ENCODE peak calls at places on chromosomes 13 and 19, in nine cellular contexts. One of them, this sample, is unnamed.

GRCh38 chr19:11558881-11559828 is at the start of gene ELOF1:
- DNase-seq in stimulated activated CD4-positive, alpha-beta T cell treated with anti-CD3 and anti-CD28 coated beads, Interleukin-12 subunit alpha, Interleukin-12 subunit beta, amount 100 ng/mL, for 24 hours: peak
- DNase-seq in H9: peak
- DNase-seq in fibroblast of gingiva: peak
- DNase-seq in activated CD4-positive, CD25-positive, alpha-beta regulatory T cell: peak
- DNase-seq in naive thymus-derived CD8-positive, alpha-beta T cell: peak
- DNase-seq in epithelial cell of esophagus: peak
- DNase-seq in choroid plexus epithelial cell: peak
- DNase-seq in heart left ventricle: peak
- DNase-seq in this sample: peak

GRCh38 chr13:106555631-106556328 is 12.2 kb downstream of the ARGLU1 start:
- DNase-seq in heart left ventricle: no peak
- DNase-seq in H9: no peak
- DNase-seq in epithelial cell of esophagus: no peak
- DNase-seq in fibroblast of gingiva: no peak
- DNase-seq in activated CD4-positive, CD25-positive, alpha-beta regulatory T cell: no peak
- DNase-seq in naive thymus-derived CD8-positive, alpha-beta T cell: no peak
- DNase-seq in choroid plexus epithelial cell: peak
- DNase-seq in stimulated activated CD4-positive, alpha-beta T cell treated with anti-CD3 and anti-CD28 coated beads, Interleukin-12 subunit alpha, Interleukin-12 subunit beta, amount 100 ng/mL, for 24 hours: no peak
- DNase-seq in this sample: no peak

GRCh38 chr13:52159159-52159982 is at the start of gene NEK3:
- DNase-seq in H9: peak
- DNase-seq in stimulated activated CD4-positive, alpha-beta T cell treated with anti-CD3 and anti-CD28 coated beads, Interleukin-12 subunit alpha, Interleukin-12 subunit beta, amount 100 ng/mL, for 24 hours: peak
- DNase-seq in naive thymus-derived CD8-positive, alpha-beta T cell: peak
- DNase-seq in epithelial cell of esophagus: peak
- DNase-seq in heart left ventricle: peak
- DNase-seq in fibroblast of gingiva: peak
- DNase-seq in choroid plexus epithelial cell: peak
- DNase-seq in activated CD4-positive, CD25-positive, alpha-beta regulatory T cell: peak
- DNase-seq in this sample: peak

GRCh38 chr13:113845723-113846638 is 17.9 kb downstream of the GAS6 start:
- DNase-seq in stimulated activated CD4-positive, alpha-beta T cell treated with anti-CD3 and anti-CD28 coated beads, Interleukin-12 subunit alpha, Interleukin-12 subunit beta, amount 100 ng/mL, for 24 hours: no peak
- DNase-seq in heart left ventricle: no peak
- DNase-seq in fibroblast of gingiva: no peak
- DNase-seq in activated CD4-positive, CD25-positive, alpha-beta regulatory T cell: no peak
- DNase-seq in naive thymus-derived CD8-positive, alpha-beta T cell: no peak
- DNase-seq in choroid plexus epithelial cell: no peak
- DNase-seq in epithelial cell of esophagus: no peak
- DNase-seq in H9: no peak
- DNase-seq in this sample: no peak

GRCh38 chr13:98496239-98496668 is 80.7 kb downstream of the STK24 start:
- DNase-seq in H9: no peak
- DNase-seq in stimulated activated CD4-positive, alpha-beta T cell treated with anti-CD3 and anti-CD28 coated beads, Interleukin-12 subunit alpha, Interleukin-12 subunit beta, amount 100 ng/mL, for 24 hours: no peak
- DNase-seq in naive thymus-derived CD8-positive, alpha-beta T cell: no peak
- DNase-seq in choroid plexus epithelial cell: no peak
- DNase-seq in heart left ventricle: no peak
- DNase-seq in epithelial cell of esophagus: no peak
- DNase-seq in activated CD4-positive, CD25-positive, alpha-beta regulatory T cell: no peak
- DNase-seq in fibroblast of gingiva: peak
- DNase-seq in this sample: no peak

GRCh38 chr19:2631213-2631821 is 71.2 kb downstream of the GNG7 start:
- DNase-seq in naive thymus-derived CD8-positive, alpha-beta T cell: no peak
- DNase-seq in activated CD4-positive, CD25-positive, alpha-beta regulatory T cell: no peak
- DNase-seq in epithelial cell of esophagus: no peak
- DNase-seq in choroid plexus epithelial cell: peak
- DNase-seq in heart left ventricle: no peak
- DNase-seq in fibroblast of gingiva: no peak
- DNase-seq in stimulated activated CD4-positive, alpha-beta T cell treated with anti-CD3 and anti-CD28 coated beads, Interleukin-12 subunit alpha, Interleukin-12 subunit beta, amount 100 ng/mL, for 24 hours: no peak
- DNase-seq in H9: no peak
- DNase-seq in this sample: no peak

GRCh38 chr19:56098731-56099577 is 22.1 kb downstream of the ZNF787 start:
- DNase-seq in H9: no peak
- DNase-seq in stimulated activated CD4-positive, alpha-beta T cell treated with anti-CD3 and anti-CD28 coated beads, Interleukin-12 subunit alpha, Interleukin-12 subunit beta, amount 100 ng/mL, for 24 hours: no peak
- DNase-seq in naive thymus-derived CD8-positive, alpha-beta T cell: no peak
- DNase-seq in heart left ventricle: no peak
- DNase-seq in fibroblast of gingiva: no peak
- DNase-seq in epithelial cell of esophagus: no peak
- DNase-seq in activated CD4-positive, CD25-positive, alpha-beta regulatory T cell: no peak
- DNase-seq in choroid plexus epithelial cell: no peak
- DNase-seq in this sample: no peak

GRCh38 chr13:83048419-83048818 is 833.9 kb downstream of the SLITRK1 start:
- DNase-seq in choroid plexus epithelial cell: peak
- DNase-seq in stimulated activated CD4-positive, alpha-beta T cell treated with anti-CD3 and anti-CD28 coated beads, Interleukin-12 subunit alpha, Interleukin-12 subunit beta, amount 100 ng/mL, for 24 hours: no peak
- DNase-seq in H9: no peak
- DNase-seq in activated CD4-positive, CD25-positive, alpha-beta regulatory T cell: no peak
- DNase-seq in heart left ventricle: no peak
- DNase-seq in fibroblast of gingiva: peak
- DNase-seq in naive thymus-derived CD8-positive, alpha-beta T cell: no peak
- DNase-seq in epithelial cell of esophagus: peak
- DNase-seq in this sample: no peak

GRCh38 chr13:105538346-105538745 is 997.1 kb downstream of the EFNB2 start:
- DNase-seq in activated CD4-positive, CD25-positive, alpha-beta regulatory T cell: no peak
- DNase-seq in heart left ventricle: no peak
- DNase-seq in epithelial cell of esophagus: no peak
- DNase-seq in stimulated activated CD4-positive, alpha-beta T cell treated with anti-CD3 and anti-CD28 coated beads, Interleukin-12 subunit alpha, Interleukin-12 subunit beta, amount 100 ng/mL, for 24 hours: no peak
- DNase-seq in H9: no peak
- DNase-seq in naive thymus-derived CD8-positive, alpha-beta T cell: no peak
- DNase-seq in fibroblast of gingiva: no peak
- DNase-seq in choroid plexus epithelial cell: no peak
- DNase-seq in this sample: no peak

GRCh38 chr13:21976159-21976558 is 305.3 kb downstream of the FGF9 start:
- DNase-seq in stimulated activated CD4-positive, alpha-beta T cell treated with anti-CD3 and anti-CD28 coated beads, Interleukin-12 subunit alpha, Interleukin-12 subunit beta, amount 100 ng/mL, for 24 hours: no peak
- DNase-seq in H9: no peak
- DNase-seq in epithelial cell of esophagus: no peak
- DNase-seq in naive thymus-derived CD8-positive, alpha-beta T cell: no peak
- DNase-seq in heart left ventricle: no peak
- DNase-seq in activated CD4-positive, CD25-positive, alpha-beta regulatory T cell: no peak
- DNase-seq in fibroblast of gingiva: no peak
- DNase-seq in choroid plexus epithelial cell: no peak
- DNase-seq in this sample: no peak

GRCh38 chr13:45678282-45678681 is 23.8 kb upstream of the CBY2 start:
- DNase-seq in heart left ventricle: no peak
- DNase-seq in choroid plexus epithelial cell: no peak
- DNase-seq in epithelial cell of esophagus: no peak
- DNase-seq in stimulated activated CD4-positive, alpha-beta T cell treated with anti-CD3 and anti-CD28 coated beads, Interleukin-12 subunit alpha, Interleukin-12 subunit beta, amount 100 ng/mL, for 24 hours: no peak
- DNase-seq in naive thymus-derived CD8-positive, alpha-beta T cell: no peak
- DNase-seq in H9: no peak
- DNase-seq in fibroblast of gingiva: no peak
- DNase-seq in activated CD4-positive, CD25-positive, alpha-beta regulatory T cell: no peak
- DNase-seq in this sample: no peak

GRCh38 chr13:109256866-109257760 is 529.3 kb downstream of the IRS2 start:
- DNase-seq in fibroblast of gingiva: peak
- DNase-seq in heart left ventricle: no peak
- DNase-seq in activated CD4-positive, CD25-positive, alpha-beta regulatory T cell: no peak
- DNase-seq in stimulated activated CD4-positive, alpha-beta T cell treated with anti-CD3 and anti-CD28 coated beads, Interleukin-12 subunit alpha, Interleukin-12 subunit beta, amount 100 ng/mL, for 24 hours: no peak
- DNase-seq in H9: no peak
- DNase-seq in epithelial cell of esophagus: peak
- DNase-seq in choroid plexus epithelial cell: peak
- DNase-seq in naive thymus-derived CD8-positive, alpha-beta T cell: no peak
- DNase-seq in this sample: no peak

GRCh38 chr13:40401911-40402776 is 264.3 kb downstream of the FOXO1 start:
- DNase-seq in heart left ventricle: peak
- DNase-seq in fibroblast of gingiva: peak
- DNase-seq in H9: no peak
- DNase-seq in stimulated activated CD4-positive, alpha-beta T cell treated with anti-CD3 and anti-CD28 coated beads, Interleukin-12 subunit alpha, Interleukin-12 subunit beta, amount 100 ng/mL, for 24 hours: no peak
- DNase-seq in naive thymus-derived CD8-positive, alpha-beta T cell: no peak
- DNase-seq in activated CD4-positive, CD25-positive, alpha-beta regulatory T cell: peak
- DNase-seq in epithelial cell of esophagus: peak
- DNase-seq in choroid plexus epithelial cell: peak
- DNase-seq in this sample: no peak

GRCh38 chr13:31598990-31599389 is 140.3 kb upstream of the RXFP2 start:
- DNase-seq in stimulated activated CD4-positive, alpha-beta T cell treated with anti-CD3 and anti-CD28 coated beads, Interleukin-12 subunit alpha, Interleukin-12 subunit beta, amount 100 ng/mL, for 24 hours: no peak
- DNase-seq in choroid plexus epithelial cell: no peak
- DNase-seq in H9: no peak
- DNase-seq in epithelial cell of esophagus: no peak
- DNase-seq in fibroblast of gingiva: no peak
- DNase-seq in heart left ventricle: no peak
- DNase-seq in naive thymus-derived CD8-positive, alpha-beta T cell: no peak
- DNase-seq in activated CD4-positive, CD25-positive, alpha-beta regulatory T cell: no peak
- DNase-seq in this sample: no peak

GRCh38 chr13:113598481-113598880 is 13.9 kb downstream of the TFDP1 start:
- DNase-seq in epithelial cell of esophagus: no peak
- DNase-seq in stimulated activated CD4-positive, alpha-beta T cell treated with anti-CD3 and anti-CD28 coated beads, Interleukin-12 subunit alpha, Interleukin-12 subunit beta, amount 100 ng/mL, for 24 hours: no peak
- DNase-seq in activated CD4-positive, CD25-positive, alpha-beta regulatory T cell: no peak
- DNase-seq in fibroblast of gingiva: no peak
- DNase-seq in heart left ventricle: no peak
- DNase-seq in choroid plexus epithelial cell: no peak
- DNase-seq in H9: peak
- DNase-seq in naive thymus-derived CD8-positive, alpha-beta T cell: no peak
- DNase-seq in this sample: no peak

GRCh38 chr19:41876847-41877489 is at the start of gene CD79A:
- DNase-seq in activated CD4-positive, CD25-positive, alpha-beta regulatory T cell: peak
- DNase-seq in fibroblast of gingiva: no peak
- DNase-seq in choroid plexus epithelial cell: no peak
- DNase-seq in naive thymus-derived CD8-positive, alpha-beta T cell: no peak
- DNase-seq in heart left ventricle: no peak
- DNase-seq in stimulated activated CD4-positive, alpha-beta T cell treated with anti-CD3 and anti-CD28 coated beads, Interleukin-12 subunit alpha, Interleukin-12 subunit beta, amount 100 ng/mL, for 24 hours: no peak
- DNase-seq in epithelial cell of esophagus: no peak
- DNase-seq in H9: no peak
- DNase-seq in this sample: no peak

GRCh38 chr13:30561506-30561905 is 56.2 kb upstream of the USPL1 start:
- DNase-seq in epithelial cell of esophagus: no peak
- DNase-seq in naive thymus-derived CD8-positive, alpha-beta T cell: no peak
- DNase-seq in heart left ventricle: no peak
- DNase-seq in H9: no peak
- DNase-seq in stimulated activated CD4-positive, alpha-beta T cell treated with anti-CD3 and anti-CD28 coated beads, Interleukin-12 subunit alpha, Interleukin-12 subunit beta, amount 100 ng/mL, for 24 hours: no peak
- DNase-seq in fibroblast of gingiva: no peak
- DNase-seq in choroid plexus epithelial cell: peak
- DNase-seq in activated CD4-positive, CD25-positive, alpha-beta regulatory T cell: no peak
- DNase-seq in this sample: no peak

GRCh38 chr19:42276284-42276683 is 7.2 kb downstream of the CIC start:
- DNase-seq in choroid plexus epithelial cell: no peak
- DNase-seq in activated CD4-positive, CD25-positive, alpha-beta regulatory T cell: no peak
- DNase-seq in fibroblast of gingiva: no peak
- DNase-seq in heart left ventricle: no peak
- DNase-seq in epithelial cell of esophagus: no peak
- DNase-seq in H9: no peak
- DNase-seq in naive thymus-derived CD8-positive, alpha-beta T cell: no peak
- DNase-seq in stimulated activated CD4-positive, alpha-beta T cell treated with anti-CD3 and anti-CD28 coated beads, Interleukin-12 subunit alpha, Interleukin-12 subunit beta, amount 100 ng/mL, for 24 hours: no peak
- DNase-seq in this sample: no peak

GRCh38 chr19:33675501-33676124 is 53.9 kb downstream of the CHST8 start:
- DNase-seq in H9: no peak
- DNase-seq in naive thymus-derived CD8-positive, alpha-beta T cell: no peak
- DNase-seq in heart left ventricle: no peak
- DNase-seq in choroid plexus epithelial cell: no peak
- DNase-seq in fibroblast of gingiva: no peak
- DNase-seq in stimulated activated CD4-positive, alpha-beta T cell treated with anti-CD3 and anti-CD28 coated beads, Interleukin-12 subunit alpha, Interleukin-12 subunit beta, amount 100 ng/mL, for 24 hours: no peak
- DNase-seq in epithelial cell of esophagus: no peak
- DNase-seq in activated CD4-positive, CD25-positive, alpha-beta regulatory T cell: no peak
- DNase-seq in this sample: no peak

GRCh38 chr13:71871180-71871754 is 4.3 kb upstream of the DACH1 start:
- DNase-seq in stimulated activated CD4-positive, alpha-beta T cell treated with anti-CD3 and anti-CD28 coated beads, Interleukin-12 subunit alpha, Interleukin-12 subunit beta, amount 100 ng/mL, for 24 hours: no peak
- DNase-seq in naive thymus-derived CD8-positive, alpha-beta T cell: no peak
- DNase-seq in epithelial cell of esophagus: peak
- DNase-seq in H9: no peak
- DNase-seq in activated CD4-positive, CD25-positive, alpha-beta regulatory T cell: no peak
- DNase-seq in fibroblast of gingiva: no peak
- DNase-seq in heart left ventricle: no peak
- DNase-seq in choroid plexus epithelial cell: no peak
- DNase-seq in this sample: no peak

GRCh38 chr13:107351305-107351704 is 783.4 kb upstream of the ARGLU1 start:
- DNase-seq in choroid plexus epithelial cell: peak
- DNase-seq in heart left ventricle: no peak
- DNase-seq in epithelial cell of esophagus: no peak
- DNase-seq in H9: no peak
- DNase-seq in naive thymus-derived CD8-positive, alpha-beta T cell: no peak
- DNase-seq in fibroblast of gingiva: no peak
- DNase-seq in activated CD4-positive, CD25-positive, alpha-beta regulatory T cell: no peak
- DNase-seq in stimulated activated CD4-positive, alpha-beta T cell treated with anti-CD3 and anti-CD28 coated beads, Interleukin-12 subunit alpha, Interleukin-12 subunit beta, amount 100 ng/mL, for 24 hours: no peak
- DNase-seq in this sample: no peak

GRCh38 chr13:19955873-19956559 is 2.5 kb upstream of the ZMYM2 start:
- DNase-seq in choroid plexus epithelial cell: no peak
- DNase-seq in epithelial cell of esophagus: no peak
- DNase-seq in H9: no peak
- DNase-seq in fibroblast of gingiva: no peak
- DNase-seq in activated CD4-positive, CD25-positive, alpha-beta regulatory T cell: no peak
- DNase-seq in heart left ventricle: no peak
- DNase-seq in stimulated activated CD4-positive, alpha-beta T cell treated with anti-CD3 and anti-CD28 coated beads, Interleukin-12 subunit alpha, Interleukin-12 subunit beta, amount 100 ng/mL, for 24 hours: no peak
- DNase-seq in naive thymus-derived CD8-positive, alpha-beta T cell: no peak
- DNase-seq in this sample: no peak

GRCh38 chr19:45772912-45773311 is 3.9 kb upstream of the SIX5 start:
- DNase-seq in heart left ventricle: no peak
- DNase-seq in naive thymus-derived CD8-positive, alpha-beta T cell: no peak
- DNase-seq in activated CD4-positive, CD25-positive, alpha-beta regulatory T cell: no peak
- DNase-seq in epithelial cell of esophagus: no peak
- DNase-seq in fibroblast of gingiva: no peak
- DNase-seq in H9: no peak
- DNase-seq in stimulated activated CD4-positive, alpha-beta T cell treated with anti-CD3 and anti-CD28 coated beads, Interleukin-12 subunit alpha, Interleukin-12 subunit beta, amount 100 ng/mL, for 24 hours: no peak
- DNase-seq in choroid plexus epithelial cell: no peak
- DNase-seq in this sample: no peak

GRCh38 chr13:53683146-53683545 is 654.5 kb downstream of the OLFM4 start:
- DNase-seq in heart left ventricle: no peak
- DNase-seq in naive thymus-derived CD8-positive, alpha-beta T cell: no peak
- DNase-seq in activated CD4-positive, CD25-positive, alpha-beta regulatory T cell: no peak
- DNase-seq in H9: no peak
- DNase-seq in choroid plexus epithelial cell: no peak
- DNase-seq in stimulated activated CD4-positive, alpha-beta T cell treated with anti-CD3 and anti-CD28 coated beads, Interleukin-12 subunit alpha, Interleukin-12 subunit beta, amount 100 ng/mL, for 24 hours: no peak
- DNase-seq in fibroblast of gingiva: no peak
- DNase-seq in epithelial cell of esophagus: no peak
- DNase-seq in this sample: no peak

GRCh38 chr19:46724468-46724867 is 7.6 kb upstream of the PRKD2 start:
- DNase-seq in heart left ventricle: no peak
- DNase-seq in epithelial cell of esophagus: no peak
- DNase-seq in choroid plexus epithelial cell: no peak
- DNase-seq in stimulated activated CD4-positive, alpha-beta T cell treated with anti-CD3 and anti-CD28 coated beads, Interleukin-12 subunit alpha, Interleukin-12 subunit beta, amount 100 ng/mL, for 24 hours: no peak
- DNase-seq in activated CD4-positive, CD25-positive, alpha-beta regulatory T cell: no peak
- DNase-seq in fibroblast of gingiva: no peak
- DNase-seq in naive thymus-derived CD8-positive, alpha-beta T cell: no peak
- DNase-seq in H9: no peak
- DNase-seq in this sample: no peak